ENCODE peak calls at places on chromosome 1, in eight cellular contexts. S, B, H, U, F, P, J and L are unnamed samples.
A peak's percentile ranks its signal among the peaks of the same experiment; 100 is the strongest.

GRCh38 chr1:221089273-221089672 is 210.0 kb downstream of the HLX start:
- DNase-seq in J (no peak), S (no peak), H (no peak), U (no peak), F (peak; percentile 42), B (no peak), P (no peak), L (no peak)

GRCh38 chr1:156500578-156500846 is at the start of gene MEF2D:
- DNase-seq in J (no peak), U (no peak), F (peak; percentile 70), P (no peak), S (no peak), B (no peak), H (no peak), L (no peak)

GRCh38 chr1:212485895-212486590 is 53.3 kb downstream of the NENF start:
- DNase-seq in U (peak; percentile 71), P (peak; percentile 68), S (no peak), J (no peak), F (peak; percentile 69), B (peak; percentile 26), H (no peak), L (peak; percentile 96)

GRCh38 chr1:180921891-180922636 is 9.4 kb downstream of the KIAA1614 start:
- DNase-seq in B (no peak), P (no peak), U (no peak), S (no peak), J (no peak), F (no peak), H (no peak), L (no peak)

GRCh38 chr1:94274561-94274960 is 37.2 kb upstream of the ARHGAP29 start:
- DNase-seq in B (no peak), P (no peak), J (no peak), F (no peak), U (no peak), H (no peak), S (no peak), L (no peak)

GRCh38 chr1:213443415-213443814 is 392.4 kb downstream of the RPS6KC1 start:
- DNase-seq in F (no peak), P (no peak), H (no peak), S (no peak), J (no peak), U (no peak), B (no peak), L (no peak)

GRCh38 chr1:53413175-53414001 is 45.8 kb upstream of the DMRTB1 start:
- DNase-seq in J (no peak), P (peak; percentile 25), B (peak; percentile 73), U (no peak), H (peak; percentile 69), S (no peak), F (peak; percentile 46), L (peak; percentile 66)

GRCh38 chr1:7117599-7118281 is 332.5 kb downstream of the CAMTA1 start:
- DNase-seq in J (no peak), S (no peak), H (no peak), B (no peak), F (peak; percentile 73), U (no peak), P (peak; percentile 80), L (peak; percentile 91)

GRCh38 chr1:12521096-12521495 is 96.9 kb downstream of the DHRS3 start:
- DNase-seq in F (no peak), U (no peak), J (no peak), H (no peak), S (no peak), B (no peak), P (no peak), L (no peak)

GRCh38 chr1:178534137-178534868 is 21.4 kb downstream of the TEX35 start:
- DNase-seq in F (no peak), S (no peak), U (no peak), H (no peak), P (no peak), B (no peak), J (no peak), L (no peak)

GRCh38 chr1:36947384-36947783 is 86.9 kb downstream of the GRIK3 start:
- DNase-seq in B (no peak), F (no peak), J (no peak), P (no peak), H (no peak), U (no peak), S (no peak), L (no peak)